ENCODE peak calls at places on chromosomes 1 and 21, in four cellular contexts. One of them, this sample, is unnamed.

GRCh38 chr1:2226525-2227340 is 1.4 kb upstream of the SKI start:
- DNase-seq in CD4-positive, CD25-positive, alpha-beta regulatory T cell: no peak
- DNase-seq in lower lobe of right lung: peak; percentile 63
- DNase-seq in fibroblast of lung: no peak
- DNase-seq in this sample: peak; percentile 62

GRCh38 chr1:38670544-38671122 is 188.9 kb downstream of the RRAGC start:
- DNase-seq in lower lobe of right lung: no peak
- DNase-seq in fibroblast of lung: no peak
- DNase-seq in CD4-positive, CD25-positive, alpha-beta regulatory T cell: no peak
- DNase-seq in this sample: no peak

GRCh38 chr1:235972316-235973090 is 92.4 kb downstream of the NID1 start:
- DNase-seq in fibroblast of lung: peak; percentile 85
- DNase-seq in lower lobe of right lung: no peak
- DNase-seq in CD4-positive, CD25-positive, alpha-beta regulatory T cell: no peak
- DNase-seq in this sample: no peak

GRCh38 chr1:47192458-47193384 is 2.9 kb upstream of the PDZK1IP1 start:
- DNase-seq in lower lobe of right lung: peak; percentile 85
- DNase-seq in fibroblast of lung: peak; percentile 40
- DNase-seq in CD4-positive, CD25-positive, alpha-beta regulatory T cell: peak; percentile 71
- DNase-seq in this sample: peak; percentile 89

GRCh38 chr1:112529301-112529700 is 20.5 kb downstream of the WNT2B start:
- DNase-seq in CD4-positive, CD25-positive, alpha-beta regulatory T cell: no peak
- DNase-seq in lower lobe of right lung: no peak
- DNase-seq in fibroblast of lung: peak; percentile 34
- DNase-seq in this sample: no peak

GRCh38 chr1:182392045-182393028 is 747 bp upstream of the GLUL start:
- DNase-seq in CD4-positive, CD25-positive, alpha-beta regulatory T cell: peak; percentile 38
- DNase-seq in fibroblast of lung: peak; percentile 27
- DNase-seq in lower lobe of right lung: peak; percentile 78
- DNase-seq in this sample: peak; percentile 77

GRCh38 chr1:44924835-44925464 is 61.4 kb downstream of the EIF2B3 start:
- DNase-seq in CD4-positive, CD25-positive, alpha-beta regulatory T cell: peak; percentile 47
- DNase-seq in fibroblast of lung: peak; percentile 87
- DNase-seq in lower lobe of right lung: no peak
- DNase-seq in this sample: no peak

GRCh38 chr1:6420594-6421042 is 899 bp upstream of the HES2 start:
- DNase-seq in lower lobe of right lung: no peak
- DNase-seq in CD4-positive, CD25-positive, alpha-beta regulatory T cell: no peak
- DNase-seq in fibroblast of lung: no peak
- DNase-seq in this sample: no peak

GRCh38 chr1:69263982-69264381 is 303.7 kb upstream of the LRRC7 start:
- DNase-seq in lower lobe of right lung: no peak
- DNase-seq in fibroblast of lung: peak; percentile 73
- DNase-seq in CD4-positive, CD25-positive, alpha-beta regulatory T cell: no peak
- DNase-seq in this sample: no peak

GRCh38 chr1:7313081-7313546 is 458.0 kb upstream of the VAMP3 start:
- DNase-seq in fibroblast of lung: peak; percentile 72
- DNase-seq in lower lobe of right lung: no peak
- DNase-seq in CD4-positive, CD25-positive, alpha-beta regulatory T cell: no peak
- DNase-seq in this sample: no peak

GRCh38 chr1:202047977-202048376 is 37.6 kb downstream of the ELF3 start:
- DNase-seq in CD4-positive, CD25-positive, alpha-beta regulatory T cell: no peak
- DNase-seq in lower lobe of right lung: no peak
- DNase-seq in fibroblast of lung: no peak
- DNase-seq in this sample: no peak

GRCh38 chr21:46455575-46456385 is 2.9 kb upstream of the DIP2A start:
- DNase-seq in lower lobe of right lung: no peak
- DNase-seq in CD4-positive, CD25-positive, alpha-beta regulatory T cell: no peak
- DNase-seq in fibroblast of lung: peak; percentile 85
- DNase-seq in this sample: no peak

GRCh38 chr1:213194383-213194782 is 143.3 kb downstream of the RPS6KC1 start:
- DNase-seq in lower lobe of right lung: no peak
- DNase-seq in fibroblast of lung: no peak
- DNase-seq in CD4-positive, CD25-positive, alpha-beta regulatory T cell: no peak
- DNase-seq in this sample: no peak

GRCh38 chr21:24868117-24868516 is 739.2 kb downstream of the MRPL39 start:
- DNase-seq in lower lobe of right lung: no peak
- DNase-seq in fibroblast of lung: no peak
- DNase-seq in CD4-positive, CD25-positive, alpha-beta regulatory T cell: no peak
- DNase-seq in this sample: no peak

GRCh38 chr1:98355656-98356384 is 305.7 kb upstream of the SNX7 start:
- DNase-seq in CD4-positive, CD25-positive, alpha-beta regulatory T cell: no peak
- DNase-seq in fibroblast of lung: peak; percentile 17
- DNase-seq in lower lobe of right lung: no peak
- DNase-seq in this sample: no peak

GRCh38 chr21:41751621-41752020 is 15.2 kb downstream of the RIPK4 start:
- DNase-seq in CD4-positive, CD25-positive, alpha-beta regulatory T cell: no peak
- DNase-seq in lower lobe of right lung: peak; percentile 81
- DNase-seq in fibroblast of lung: no peak
- DNase-seq in this sample: peak; percentile 57

GRCh38 chr1:229844675-229845074 is 218.6 kb downstream of the URB2 start:
- DNase-seq in lower lobe of right lung: no peak
- DNase-seq in fibroblast of lung: no peak
- DNase-seq in CD4-positive, CD25-positive, alpha-beta regulatory T cell: no peak
- DNase-seq in this sample: no peak

GRCh38 chr1:117928881-117929339 is 511 bp downstream of the GDAP2 start:
- DNase-seq in lower lobe of right lung: peak; percentile 78
- DNase-seq in CD4-positive, CD25-positive, alpha-beta regulatory T cell: peak; percentile 52
- DNase-seq in fibroblast of lung: peak; percentile 61
- DNase-seq in this sample: peak; percentile 77

GRCh38 chr1:15158506-15159165 is 5.1 kb downstream of the TMEM51 start:
- DNase-seq in lower lobe of right lung: no peak
- DNase-seq in CD4-positive, CD25-positive, alpha-beta regulatory T cell: no peak
- DNase-seq in fibroblast of lung: peak; percentile 87
- DNase-seq in this sample: no peak

GRCh38 chr1:59432531-59433439 is 135.9 kb downstream of the FGGY start:
- DNase-seq in fibroblast of lung: no peak
- DNase-seq in lower lobe of right lung: no peak
- DNase-seq in CD4-positive, CD25-positive, alpha-beta regulatory T cell: no peak
- DNase-seq in this sample: no peak

GRCh38 chr1:16048573-16049189 is 5.1 kb downstream of the CLCNKB start:
- DNase-seq in CD4-positive, CD25-positive, alpha-beta regulatory T cell: no peak
- DNase-seq in fibroblast of lung: peak; percentile 46
- DNase-seq in lower lobe of right lung: peak; percentile 72
- DNase-seq in this sample: no peak

GRCh38 chr1:212699104-212699838 is 369 bp downstream of the BATF3 start:
- DNase-seq in fibroblast of lung: peak; percentile 25
- DNase-seq in CD4-positive, CD25-positive, alpha-beta regulatory T cell: peak; percentile 48
- DNase-seq in lower lobe of right lung: peak; percentile 74
- DNase-seq in this sample: peak; percentile 63

GRCh38 chr1:61282387-61282786 is 200.0 kb downstream of the NFIA start:
- DNase-seq in lower lobe of right lung: no peak
- DNase-seq in CD4-positive, CD25-positive, alpha-beta regulatory T cell: no peak
- DNase-seq in fibroblast of lung: no peak
- DNase-seq in this sample: no peak

GRCh38 chr21:33884361-33885157 is 31.0 kb downstream of the ATP5PO start:
- DNase-seq in lower lobe of right lung: no peak
- DNase-seq in fibroblast of lung: peak; percentile 85
- DNase-seq in CD4-positive, CD25-positive, alpha-beta regulatory T cell: no peak
- DNase-seq in this sample: no peak

GRCh38 chr21:41972511-41973205 is 18.8 kb upstream of the C2CD2 start:
- DNase-seq in fibroblast of lung: no peak
- DNase-seq in lower lobe of right lung: no peak
- DNase-seq in CD4-positive, CD25-positive, alpha-beta regulatory T cell: no peak
- DNase-seq in this sample: no peak

GRCh38 chr1:21902378-21903012 is 34.6 kb downstream of the HSPG2 start:
- DNase-seq in CD4-positive, CD25-positive, alpha-beta regulatory T cell: no peak
- DNase-seq in fibroblast of lung: no peak
- DNase-seq in lower lobe of right lung: no peak
- DNase-seq in this sample: no peak

GRCh38 chr1:29379438-29380073 is 143.2 kb downstream of the PTPRU start:
- DNase-seq in lower lobe of right lung: no peak
- DNase-seq in CD4-positive, CD25-positive, alpha-beta regulatory T cell: peak; percentile 37
- DNase-seq in fibroblast of lung: peak; percentile 33
- DNase-seq in this sample: no peak

DNA sequence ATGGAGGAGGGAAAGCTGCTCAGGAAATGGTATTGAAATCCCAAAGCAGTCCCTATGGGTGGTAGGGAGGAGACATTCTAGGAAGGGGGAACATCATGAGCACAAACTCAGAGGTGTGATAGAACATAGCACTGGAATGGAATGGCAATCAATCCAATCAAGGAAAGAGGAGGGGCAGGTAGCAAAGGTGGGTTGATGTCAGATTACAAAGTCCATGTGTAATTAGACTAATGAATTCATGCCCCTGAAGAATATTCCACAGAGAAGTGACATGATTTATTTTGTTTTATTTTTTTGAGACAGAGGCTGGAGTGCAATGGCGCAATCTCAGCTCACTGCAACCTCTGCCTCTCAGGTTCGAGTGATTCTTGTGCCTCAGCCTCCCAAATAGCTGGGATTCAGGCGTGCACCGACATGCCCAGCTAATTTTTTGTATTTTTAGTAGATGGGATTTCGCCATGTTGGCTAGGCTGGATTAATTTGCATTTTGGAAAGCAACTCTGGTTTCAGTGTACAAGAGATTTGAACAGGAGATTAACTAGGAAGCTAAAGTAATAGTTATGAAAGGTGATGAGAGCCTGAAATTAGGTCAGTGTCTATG is 36.1 kb downstream of the DEGS1 start:
- DNase-seq in fibroblast of lung: no peak
- DNase-seq in CD4-positive, CD25-positive, alpha-beta regulatory T cell: no peak
- DNase-seq in lower lobe of right lung: no peak
- DNase-seq in this sample: no peak
- H3K36me3 ChIP-seq in fibroblast of lung: no peaks in the 10 kb centered on the region
- H3K36me3 ChIP-seq in CD4-positive, CD25-positive, alpha-beta regulatory T cell: no peaks in the 10 kb centered on the region
- H3K36me3 ChIP-seq in lower lobe of right lung: no peaks in the 10 kb centered on the region
- H3K36me3 ChIP-seq in this sample: no peaks in the 10 kb centered on the region

DNA sequence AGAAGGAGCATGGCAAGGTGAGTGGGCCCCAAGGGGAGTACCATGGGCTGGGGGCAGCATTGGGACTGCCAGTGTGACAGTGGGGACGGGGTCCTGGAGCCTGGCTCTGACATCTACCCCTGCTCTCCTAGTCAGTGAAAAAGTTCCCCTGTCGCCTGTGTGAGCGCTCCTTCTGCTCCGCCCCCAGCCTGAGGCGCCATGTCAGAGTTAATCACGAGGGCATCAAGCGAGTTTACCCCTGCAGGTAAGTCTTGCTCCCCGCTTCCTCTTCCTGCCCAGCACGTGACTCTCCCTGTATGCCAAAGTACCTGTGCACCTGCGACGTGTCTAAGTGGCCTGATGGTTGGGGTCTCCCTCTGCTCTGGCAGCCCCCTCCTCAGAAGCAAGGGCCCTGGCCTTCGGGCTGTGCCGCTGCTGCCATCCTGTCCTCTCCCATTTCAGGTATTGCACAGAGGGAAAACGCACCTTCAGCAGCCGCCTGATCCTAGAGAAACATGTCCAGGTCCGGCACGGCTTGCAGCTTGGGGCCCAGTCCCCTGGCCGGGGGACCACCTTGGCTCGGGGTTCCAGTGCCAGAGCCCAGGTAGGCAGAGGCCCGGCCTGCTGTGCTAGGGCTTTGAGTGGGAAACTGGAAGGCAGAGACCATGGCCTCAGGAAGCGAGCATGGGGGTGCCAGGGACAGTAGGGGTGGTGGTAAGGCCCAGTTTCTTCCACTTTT is 8.1 kb downstream of the ZNF687 start:
- DNase-seq in CD4-positive, CD25-positive, alpha-beta regulatory T cell: no peak
- DNase-seq in lower lobe of right lung: no peak
- DNase-seq in fibroblast of lung: no peak
- DNase-seq in this sample: no peak
- H3K36me3 ChIP-seq in CD4-positive, CD25-positive, alpha-beta regulatory T cell: peaks cover 77% of the 10 kb centered on the region
- H3K36me3 ChIP-seq in lower lobe of right lung: peaks cover 98% of the 10 kb centered on the region
- H3K36me3 ChIP-seq in fibroblast of lung: peaks cover 55% of the 10 kb centered on the region
- H3K36me3 ChIP-seq in this sample: peaks cover 20% of the 10 kb centered on the region

GRCh38 chr1:156360534-156360933 is 8.5 kb upstream of the RHBG start:
- DNase-seq in fibroblast of lung: no peak
- DNase-seq in lower lobe of right lung: no peak
- DNase-seq in CD4-positive, CD25-positive, alpha-beta regulatory T cell: no peak
- DNase-seq in this sample: no peak

GRCh38 chr1:156356262-156356874 is 12.6 kb upstream of the RHBG start:
- DNase-seq in fibroblast of lung: no peak
- DNase-seq in CD4-positive, CD25-positive, alpha-beta regulatory T cell: no peak
- DNase-seq in lower lobe of right lung: no peak
- DNase-seq in this sample: no peak

GRCh38 chr1:156359973-156360372 is 9.0 kb upstream of the RHBG start:
- DNase-seq in lower lobe of right lung: no peak
- DNase-seq in CD4-positive, CD25-positive, alpha-beta regulatory T cell: no peak
- DNase-seq in fibroblast of lung: peak; percentile 28
- DNase-seq in this sample: no peak

GRCh38 chr1:156356875-156357534 is 12.0 kb upstream of the RHBG start:
- DNase-seq in lower lobe of right lung: peak; percentile 70
- DNase-seq in fibroblast of lung: no peak
- DNase-seq in CD4-positive, CD25-positive, alpha-beta regulatory T cell: peak; percentile 75
- DNase-seq in this sample: no peak

GRCh38 chr1:156357977-156358376 is 11.0 kb upstream of the RHBG start:
- DNase-seq in CD4-positive, CD25-positive, alpha-beta regulatory T cell: no peak
- DNase-seq in fibroblast of lung: no peak
- DNase-seq in lower lobe of right lung: no peak
- DNase-seq in this sample: no peak
- H3K36me3 ChIP-seq in CD4-positive, CD25-positive, alpha-beta regulatory T cell: no peaks in the 10 kb centered on the region
- H3K36me3 ChIP-seq in fibroblast of lung: no peaks in the 10 kb centered on the region
- H3K36me3 ChIP-seq in lower lobe of right lung: no peaks in the 10 kb centered on the region
- H3K36me3 ChIP-seq in this sample: no peaks in the 10 kb centered on the region

GRCh38 chr1:114723457-114723856 is 6.9 kb upstream of the NRAS start:
- DNase-seq in lower lobe of right lung: no peak
- DNase-seq in fibroblast of lung: no peak
- DNase-seq in CD4-positive, CD25-positive, alpha-beta regulatory T cell: no peak
- DNase-seq in this sample: no peak

GRCh38 chr1:114720492-114720891 is 3.9 kb upstream of the NRAS start:
- DNase-seq in CD4-positive, CD25-positive, alpha-beta regulatory T cell: no peak
- DNase-seq in lower lobe of right lung: no peak
- DNase-seq in fibroblast of lung: no peak
- DNase-seq in this sample: no peak

GRCh38 chr1:114725230-114725629 is 8.7 kb upstream of the NRAS start:
- DNase-seq in fibroblast of lung: no peak
- DNase-seq in CD4-positive, CD25-positive, alpha-beta regulatory T cell: no peak
- DNase-seq in lower lobe of right lung: no peak
- DNase-seq in this sample: no peak

GRCh38 chr1:114719424-114719787 is 2.8 kb upstream of the NRAS start:
- DNase-seq in lower lobe of right lung: no peak
- DNase-seq in fibroblast of lung: peak; percentile 42
- DNase-seq in CD4-positive, CD25-positive, alpha-beta regulatory T cell: no peak
- DNase-seq in this sample: no peak

GRCh38 chr1:114723915-114724314 is 7.3 kb upstream of the NRAS start:
- DNase-seq in fibroblast of lung: no peak
- DNase-seq in CD4-positive, CD25-positive, alpha-beta regulatory T cell: no peak
- DNase-seq in lower lobe of right lung: no peak
- DNase-seq in this sample: no peak
- H3K36me3 ChIP-seq in fibroblast of lung: peaks cover 15% of the 10 kb centered on the region
- H3K36me3 ChIP-seq in CD4-positive, CD25-positive, alpha-beta regulatory T cell: peaks cover 99% of the 10 kb centered on the region
- H3K36me3 ChIP-seq in lower lobe of right lung: peaks cover 100% of the 10 kb centered on the region
- H3K36me3 ChIP-seq in this sample: peaks cover 11% of the 10 kb centered on the region

GRCh38 chr1:226708342-226708780 is 30.7 kb downstream of the ITPKB start:
- DNase-seq in lower lobe of right lung: no peak
- DNase-seq in fibroblast of lung: peak; percentile 70
- DNase-seq in CD4-positive, CD25-positive, alpha-beta regulatory T cell: peak; percentile 49
- DNase-seq in this sample: no peak
- H3K36me3 ChIP-seq in lower lobe of right lung: peaks cover 10% of the 10 kb centered on the region
- H3K36me3 ChIP-seq in fibroblast of lung: no peaks in the 10 kb centered on the region
- H3K36me3 ChIP-seq in CD4-positive, CD25-positive, alpha-beta regulatory T cell: peaks cover 28% of the 10 kb centered on the region
- H3K36me3 ChIP-seq in this sample: no peaks in the 10 kb centered on the region

GRCh38 chr21:37117204-37117603 is 44.1 kb downstream of the TTC3 start:
- DNase-seq in CD4-positive, CD25-positive, alpha-beta regulatory T cell: no peak
- DNase-seq in fibroblast of lung: no peak
- DNase-seq in lower lobe of right lung: no peak
- DNase-seq in this sample: no peak

GRCh38 chr21:37119421-37120218 is 46.6 kb downstream of the TTC3 start:
- DNase-seq in CD4-positive, CD25-positive, alpha-beta regulatory T cell: no peak
- DNase-seq in lower lobe of right lung: no peak
- DNase-seq in fibroblast of lung: peak; percentile 25
- DNase-seq in this sample: no peak

GRCh38 chr21:37118187-37118826 is 45.3 kb downstream of the TTC3 start:
- DNase-seq in lower lobe of right lung: no peak
- DNase-seq in fibroblast of lung: no peak
- DNase-seq in CD4-positive, CD25-positive, alpha-beta regulatory T cell: no peak
- DNase-seq in this sample: no peak
- H3K36me3 ChIP-seq in lower lobe of right lung: peaks cover 7% of the 10 kb centered on the region
- H3K36me3 ChIP-seq in fibroblast of lung: peaks cover 2% of the 10 kb centered on the region
- H3K36me3 ChIP-seq in CD4-positive, CD25-positive, alpha-beta regulatory T cell: peaks cover 12% of the 10 kb centered on the region
- H3K36me3 ChIP-seq in this sample: no peaks in the 10 kb centered on the region